ENCODE peak calls at places on chromosomes 5 and 9, in four cellular contexts. One of them, this sample, is unnamed.

GRCh38 chr5:17436766-17437221 is 61.2 kb upstream of the TAF11L2 start:
- DNase-seq in IMR-90: no peak
- DNase-seq in K562: no peak
- DNase-seq in SK-N-SH: no peak
- DNase-seq in this sample: no peak

GRCh38 chr9:27033815-27034403 is 28.4 kb upstream of the LRRC19 start:
- DNase-seq in SK-N-SH: peak; percentile 51
- DNase-seq in IMR-90: peak; percentile 53
- DNase-seq in K562: peak; percentile 33
- DNase-seq in this sample: peak; percentile 59

GRCh38 chr5:150409638-150410523 is 2.8 kb downstream of the CD74 start:
- DNase-seq in SK-N-SH: peak; percentile 91
- DNase-seq in K562: peak; percentile 55
- DNase-seq in IMR-90: peak; percentile 88
- DNase-seq in this sample: peak; percentile 86

GRCh38 chr5:4661326-4661725 is 478.8 kb upstream of the ADAMTS16 start:
- DNase-seq in IMR-90: no peak
- DNase-seq in SK-N-SH: no peak
- DNase-seq in K562: no peak
- DNase-seq in this sample: no peak

GRCh38 chr9:93320591-93321219 is 130.8 kb upstream of the FAM120A start:
- DNase-seq in IMR-90: no peak
- DNase-seq in SK-N-SH: peak; percentile 40
- DNase-seq in K562: no peak
- DNase-seq in this sample: no peak

GRCh38 chr5:135478938-135479337 is 26.8 kb upstream of the TIFAB start:
- DNase-seq in SK-N-SH: no peak
- DNase-seq in IMR-90: no peak
- DNase-seq in K562: no peak
- DNase-seq in this sample: no peak

GRCh38 chr9:8388132-8388531 is 588.6 kb upstream of the DMAC1 start:
- DNase-seq in SK-N-SH: no peak
- DNase-seq in IMR-90: no peak
- DNase-seq in K562: no peak
- DNase-seq in this sample: no peak

GRCh38 chr9:100856238-100856637 is 172.3 kb upstream of the PLPPR1 start:
- DNase-seq in K562: no peak
- DNase-seq in IMR-90: no peak
- DNase-seq in SK-N-SH: no peak
- DNase-seq in this sample: no peak

GRCh38 chr5:179869641-179870402 is 11.2 kb upstream of the MRNIP start:
- DNase-seq in IMR-90: no peak
- DNase-seq in K562: no peak
- DNase-seq in SK-N-SH: peak; percentile 46
- DNase-seq in this sample: no peak

GRCh38 chr5:125719681-125720676 is 703.2 kb upstream of the GRAMD2B start:
- DNase-seq in SK-N-SH: no peak
- DNase-seq in K562: no peak
- DNase-seq in IMR-90: peak; percentile 18
- DNase-seq in this sample: no peak

GRCh38 chr5:88502179-88503064 is 233.8 kb upstream of the TMEM161B start:
- DNase-seq in SK-N-SH: no peak
- DNase-seq in K562: no peak
- DNase-seq in IMR-90: no peak
- DNase-seq in this sample: no peak

GRCh38 chr5:111742595-111742994 is 14.4 kb downstream of the NREP start:
- DNase-seq in IMR-90: peak; percentile 93
- DNase-seq in K562: no peak
- DNase-seq in SK-N-SH: no peak
- DNase-seq in this sample: no peak

GRCh38 chr5:165620394-165620793 is 2115.0 kb downstream of the MAT2B start:
- DNase-seq in IMR-90: peak; percentile 93
- DNase-seq in SK-N-SH: no peak
- DNase-seq in K562: no peak
- DNase-seq in this sample: no peak

GRCh38 chr9:133529874-133530273 is 4.6 kb upstream of the ADAMTSL2 start:
- DNase-seq in SK-N-SH: no peak
- DNase-seq in K562: no peak
- DNase-seq in IMR-90: no peak
- DNase-seq in this sample: no peak

GRCh38 chr5:176739461-176740051 is 70.8 kb upstream of the UNC5A start:
- DNase-seq in K562: no peak
- DNase-seq in SK-N-SH: peak; percentile 66
- DNase-seq in IMR-90: no peak
- DNase-seq in this sample: no peak

GRCh38 chr5:27821681-27822080 is 783.3 kb upstream of the CDH9 start:
- DNase-seq in SK-N-SH: no peak
- DNase-seq in IMR-90: no peak
- DNase-seq in K562: no peak
- DNase-seq in this sample: no peak

GRCh38 chr5:172778223-172778814 is 7.3 kb upstream of the DUSP1 start:
- DNase-seq in IMR-90: peak; percentile 89
- DNase-seq in SK-N-SH: no peak
- DNase-seq in K562: peak; percentile 61
- DNase-seq in this sample: peak; percentile 82

GRCh38 chr5:113234546-113234945 is 200.2 kb downstream of the TSSK1B start:
- DNase-seq in SK-N-SH: no peak
- DNase-seq in K562: no peak
- DNase-seq in IMR-90: no peak
- DNase-seq in this sample: no peak

GRCh38 chr9:99485461-99485860 is 263.4 kb downstream of the SEC61B start:
- DNase-seq in K562: no peak
- DNase-seq in SK-N-SH: no peak
- DNase-seq in IMR-90: peak; percentile 75
- DNase-seq in this sample: no peak

GRCh38 chr9:117733465-117733864 is 29.3 kb downstream of the TLR4 start:
- DNase-seq in SK-N-SH: no peak
- DNase-seq in K562: no peak
- DNase-seq in IMR-90: no peak
- DNase-seq in this sample: no peak

DNA sequence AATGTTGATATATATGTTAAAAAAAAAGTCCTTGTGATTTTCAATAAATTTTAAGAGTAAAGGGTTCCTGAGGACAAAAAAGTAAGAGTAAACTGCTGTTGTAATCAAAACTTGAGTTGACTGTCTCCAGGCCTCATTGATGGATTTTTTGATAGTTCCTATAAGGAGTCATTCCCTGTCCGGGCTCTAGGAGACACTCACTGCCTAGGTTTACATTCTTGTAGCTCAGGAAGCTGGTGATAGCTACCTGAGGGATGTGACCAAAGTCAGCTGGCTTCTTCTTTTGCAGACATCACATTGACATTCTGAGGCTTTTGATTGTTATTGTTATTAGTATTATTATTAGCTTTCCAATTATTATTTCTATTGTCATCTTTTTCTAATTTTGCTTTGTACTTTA is 116.5 kb upstream of the FBXL7 start:
- DNase-seq in K562: no peak
- DNase-seq in SK-N-SH: peak; percentile 61
- DNase-seq in IMR-90: peak; percentile 28
- DNase-seq in this sample: peak; percentile 23
- TF ChIP-seq CTCF in K562: no peak
- TF ChIP-seq CTCF in SK-N-SH: peak; percentile 60
- TF ChIP-seq CTCF in IMR-90: peak; percentile 55
- TF ChIP-seq CTCF in this sample: no peak

GRCh38 chr5:7991125-7991821 is 122.3 kb downstream of the MTRR start:
- DNase-seq in IMR-90: no peak
- DNase-seq in SK-N-SH: peak; percentile 6
- DNase-seq in K562: peak; percentile 75
- DNase-seq in this sample: no peak
- TF ChIP-seq RCOR1 in IMR-90: no peak
- TF ChIP-seq RCOR1 in SK-N-SH: no peak
- TF ChIP-seq RCOR1 in K562: peak; percentile 31
- TF ChIP-seq RCOR1 in this sample: no peak

DNA sequence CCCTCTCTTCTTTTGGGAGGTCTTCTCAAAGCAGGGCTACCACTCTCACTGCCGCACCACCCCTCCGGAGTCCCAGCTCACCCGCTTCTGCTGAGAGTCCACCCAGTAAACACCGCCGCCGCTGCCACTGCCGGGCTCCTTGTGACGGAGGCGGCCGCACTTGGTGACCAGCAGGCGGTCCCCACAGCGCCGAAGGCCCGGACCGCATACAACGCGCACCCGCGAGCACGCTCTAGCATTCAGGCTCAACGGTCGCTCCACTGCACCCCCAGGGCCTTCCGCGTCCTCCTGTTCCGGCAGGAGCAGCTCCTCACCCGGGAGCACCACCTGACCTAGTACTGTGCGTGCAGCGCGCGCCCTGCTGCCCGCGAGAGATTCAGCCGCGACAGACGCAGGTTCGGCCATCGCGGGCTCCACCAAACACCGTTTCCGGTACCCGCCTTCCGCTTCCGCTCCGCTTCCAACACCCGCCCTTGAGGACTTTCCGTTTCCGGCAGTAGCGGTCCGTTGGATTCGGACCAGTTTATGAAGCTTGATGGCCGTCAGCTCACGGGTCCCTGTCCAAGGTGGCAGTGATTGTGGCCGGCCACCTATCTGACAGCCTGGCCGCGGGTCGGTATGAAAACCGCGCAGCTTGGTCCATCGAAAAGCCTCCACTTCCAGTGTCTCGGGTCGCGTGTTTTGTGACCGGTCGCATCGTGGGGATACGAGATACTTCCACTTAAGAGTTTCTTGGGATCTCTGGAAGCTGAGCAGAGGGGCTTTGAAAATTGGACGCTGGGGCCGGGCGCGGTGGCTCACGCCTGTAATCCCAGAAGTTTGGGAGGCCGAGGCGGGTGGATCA is at the start of gene EXOSC3:
- DNase-seq in K562: peak; percentile 98
- DNase-seq in SK-N-SH: peak; percentile 89
- DNase-seq in IMR-90: peak; percentile 90
- DNase-seq in this sample: peak; percentile 93
- TF ChIP-seq CTCF in K562: peak; percentile 41
- TF ChIP-seq CTCF in SK-N-SH: peak; percentile 31
- TF ChIP-seq CTCF in IMR-90: peak; percentile 4
- TF ChIP-seq CTCF in this sample: no peak

DNA sequence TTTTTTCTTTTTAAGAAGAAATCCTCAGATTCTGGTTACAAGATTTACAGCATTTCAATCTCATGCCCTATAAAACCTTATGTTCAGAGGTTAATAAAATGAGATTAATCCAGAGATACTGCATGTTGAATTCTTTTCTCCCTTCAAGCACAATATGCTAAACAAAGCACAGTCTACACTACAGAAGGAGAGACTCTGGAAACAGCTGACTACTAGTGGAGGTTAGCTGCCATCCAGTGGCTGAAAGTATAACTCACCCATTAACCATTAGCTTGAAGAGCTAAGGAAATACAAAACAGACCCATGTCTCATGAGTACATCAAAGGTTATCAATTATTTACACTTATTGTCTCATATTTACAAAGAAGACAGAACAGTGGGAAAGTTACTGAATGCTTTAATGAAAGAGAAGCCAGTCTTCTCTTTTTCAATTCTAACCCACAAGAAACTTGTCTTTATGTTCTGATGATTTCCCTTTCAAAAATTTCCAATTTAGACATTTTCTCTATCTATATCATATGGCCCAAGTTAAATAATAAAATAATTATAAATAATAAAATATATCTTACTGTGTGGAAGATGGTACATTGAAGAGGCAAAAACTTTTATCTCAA is 12.7 kb upstream of the DNAH5 start:
- DNase-seq in SK-N-SH: peak; percentile 49
- DNase-seq in K562: peak; percentile 52
- DNase-seq in IMR-90: peak; percentile 78
- DNase-seq in this sample: peak; percentile 44
- TF ChIP-seq RCOR1 in SK-N-SH: no peak
- TF ChIP-seq RCOR1 in K562: no peak
- TF ChIP-seq RCOR1 in IMR-90: no peak
- TF ChIP-seq RCOR1 in this sample: no peak

GRCh38 chr9:110429453-110429852 is 91.8 kb upstream of the TXNDC8 start:
- DNase-seq in K562: no peak
- DNase-seq in IMR-90: peak; percentile 12
- DNase-seq in SK-N-SH: no peak
- DNase-seq in this sample: no peak

GRCh38 chr9:110427497-110428104 is 89.9 kb upstream of the TXNDC8 start:
- DNase-seq in K562: peak; percentile 66
- DNase-seq in IMR-90: peak; percentile 28
- DNase-seq in SK-N-SH: peak; percentile 45
- DNase-seq in this sample: peak; percentile 34

GRCh38 chr9:110426052-110426709 is 88.5 kb upstream of the TXNDC8 start:
- DNase-seq in IMR-90: peak; percentile 44
- DNase-seq in SK-N-SH: no peak
- DNase-seq in K562: no peak
- DNase-seq in this sample: peak; percentile 38
- TF ChIP-seq CTCF in IMR-90: peak; percentile 44
- TF ChIP-seq CTCF in SK-N-SH: peak; percentile 49
- TF ChIP-seq CTCF in K562: no peak
- TF ChIP-seq CTCF in this sample: peak; percentile 39

GRCh38 chr9:81032831-81033230 is 656.5 kb downstream of the TLE1 start:
- DNase-seq in K562: no peak
- DNase-seq in SK-N-SH: no peak
- DNase-seq in IMR-90: peak; percentile 59
- DNase-seq in this sample: no peak

GRCh38 chr9:81037889-81038288 is 651.5 kb downstream of the TLE1 start:
- DNase-seq in SK-N-SH: no peak
- DNase-seq in K562: no peak
- DNase-seq in IMR-90: no peak
- DNase-seq in this sample: no peak

GRCh38 chr9:81032030-81032572 is 657.2 kb downstream of the TLE1 start:
- DNase-seq in SK-N-SH: no peak
- DNase-seq in IMR-90: peak; percentile 89
- DNase-seq in K562: no peak
- DNase-seq in this sample: peak; percentile 54

GRCh38 chr9:81035601-81036000 is 653.7 kb downstream of the TLE1 start:
- DNase-seq in IMR-90: no peak
- DNase-seq in SK-N-SH: no peak
- DNase-seq in K562: no peak
- DNase-seq in this sample: no peak

DNA sequence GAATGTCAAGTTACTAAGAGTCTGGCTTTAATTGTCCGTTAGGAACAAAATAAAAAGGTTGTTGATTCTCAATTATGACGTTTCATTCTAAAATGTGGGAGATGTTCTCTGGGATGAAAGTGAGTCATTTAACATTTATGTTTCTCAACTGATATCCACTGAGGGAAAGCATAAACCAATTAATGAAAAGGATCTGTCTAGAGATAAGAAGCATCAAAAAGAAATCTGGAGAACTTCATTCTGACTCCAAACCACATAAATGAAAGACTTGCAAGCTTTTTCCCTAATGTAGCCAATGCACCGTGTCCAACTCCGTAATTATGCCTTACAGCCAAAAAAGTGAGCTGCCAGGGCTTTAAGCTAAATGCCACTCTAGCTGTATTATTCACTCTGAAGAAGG is 654.2 kb downstream of the TLE1 start:
- DNase-seq in SK-N-SH: peak; percentile 5
- DNase-seq in K562: no peak
- DNase-seq in IMR-90: peak; percentile 81
- DNase-seq in this sample: no peak
- TF ChIP-seq RCOR1 in SK-N-SH: peak; percentile 62
- TF ChIP-seq RCOR1 in K562: no peak
- TF ChIP-seq RCOR1 in IMR-90: no peak
- TF ChIP-seq RCOR1 in this sample: no peak

This sample was measured in A549.